ENCODE peak calls at places on chromosomes 16 and 17, in eight cellular contexts. One of them, this sample, is unnamed.

GRCh38 chr16:30621765-30622164 is 11.6 kb upstream of the ZNF689 start:
- DNase-seq in effector memory CD4-positive, alpha-beta T cell: no peak
- DNase-seq in right lobe of liver: no peak
- DNase-seq in stimulated activated CD8-positive, alpha-beta memory T cell treated with anti-CD3 and anti-CD28 coated beads, Interleukin-4, amount 100 ng/mL, for 1 hour: no peak
- DNase-seq in cardiac fibroblast: no peak
- DNase-seq in NCI-H1092: no peak
- DNase-seq in A549: no peak
- DNase-seq in astrocyte: peak
- DNase-seq in this sample: no peak

GRCh38 chr16:85329059-85329812 is 217.0 kb upstream of the CIBAR2 start:
- DNase-seq in right lobe of liver: no peak
- DNase-seq in cardiac fibroblast: no peak
- DNase-seq in A549: no peak
- DNase-seq in stimulated activated CD8-positive, alpha-beta memory T cell treated with anti-CD3 and anti-CD28 coated beads, Interleukin-4, amount 100 ng/mL, for 1 hour: no peak
- DNase-seq in NCI-H1092: peak
- DNase-seq in effector memory CD4-positive, alpha-beta T cell: no peak
- DNase-seq in astrocyte: peak
- DNase-seq in this sample: no peak

GRCh38 chr17:50034504-50035364 is 21.2 kb upstream of the ITGA3 start:
- DNase-seq in astrocyte: no peak
- DNase-seq in A549: no peak
- DNase-seq in cardiac fibroblast: no peak
- DNase-seq in effector memory CD4-positive, alpha-beta T cell: no peak
- DNase-seq in right lobe of liver: no peak
- DNase-seq in stimulated activated CD8-positive, alpha-beta memory T cell treated with anti-CD3 and anti-CD28 coated beads, Interleukin-4, amount 100 ng/mL, for 1 hour: no peak
- DNase-seq in NCI-H1092: no peak
- DNase-seq in this sample: peak

GRCh38 chr17:43556292-43556691 is 10.2 kb upstream of the ETV4 start:
- DNase-seq in NCI-H1092: no peak
- DNase-seq in effector memory CD4-positive, alpha-beta T cell: no peak
- DNase-seq in A549: peak
- DNase-seq in stimulated activated CD8-positive, alpha-beta memory T cell treated with anti-CD3 and anti-CD28 coated beads, Interleukin-4, amount 100 ng/mL, for 1 hour: no peak
- DNase-seq in cardiac fibroblast: peak
- DNase-seq in right lobe of liver: no peak
- DNase-seq in astrocyte: no peak
- DNase-seq in this sample: peak

GRCh38 chr17:9865585-9865984 is 39.5 kb downstream of the RCVRN start:
- DNase-seq in cardiac fibroblast: no peak
- DNase-seq in stimulated activated CD8-positive, alpha-beta memory T cell treated with anti-CD3 and anti-CD28 coated beads, Interleukin-4, amount 100 ng/mL, for 1 hour: no peak
- DNase-seq in effector memory CD4-positive, alpha-beta T cell: no peak
- DNase-seq in astrocyte: no peak
- DNase-seq in A549: no peak
- DNase-seq in NCI-H1092: no peak
- DNase-seq in right lobe of liver: no peak
- DNase-seq in this sample: no peak

GRCh38 chr17:50051082-50051576 is 4.8 kb upstream of the ITGA3 start:
- DNase-seq in cardiac fibroblast: peak
- DNase-seq in NCI-H1092: no peak
- DNase-seq in stimulated activated CD8-positive, alpha-beta memory T cell treated with anti-CD3 and anti-CD28 coated beads, Interleukin-4, amount 100 ng/mL, for 1 hour: no peak
- DNase-seq in A549: peak
- DNase-seq in effector memory CD4-positive, alpha-beta T cell: no peak
- DNase-seq in astrocyte: peak
- DNase-seq in right lobe of liver: no peak
- DNase-seq in this sample: peak

GRCh38 chr17:31916496-31917064 is 15.1 kb upstream of the UTP6 start:
- DNase-seq in effector memory CD4-positive, alpha-beta T cell: no peak
- DNase-seq in cardiac fibroblast: no peak
- DNase-seq in NCI-H1092: no peak
- DNase-seq in astrocyte: no peak
- DNase-seq in A549: no peak
- DNase-seq in stimulated activated CD8-positive, alpha-beta memory T cell treated with anti-CD3 and anti-CD28 coated beads, Interleukin-4, amount 100 ng/mL, for 1 hour: no peak
- DNase-seq in right lobe of liver: no peak
- DNase-seq in this sample: no peak

GRCh38 chr17:71649986-71650385 is 470.8 kb upstream of the SOX9 start:
- DNase-seq in NCI-H1092: no peak
- DNase-seq in astrocyte: peak
- DNase-seq in A549: no peak
- DNase-seq in stimulated activated CD8-positive, alpha-beta memory T cell treated with anti-CD3 and anti-CD28 coated beads, Interleukin-4, amount 100 ng/mL, for 1 hour: no peak
- DNase-seq in right lobe of liver: no peak
- DNase-seq in effector memory CD4-positive, alpha-beta T cell: no peak
- DNase-seq in cardiac fibroblast: peak
- DNase-seq in this sample: no peak

GRCh38 chr17:76968707-76969597 is 100.7 kb downstream of the MGAT5B start:
- DNase-seq in astrocyte: no peak
- DNase-seq in right lobe of liver: no peak
- DNase-seq in stimulated activated CD8-positive, alpha-beta memory T cell treated with anti-CD3 and anti-CD28 coated beads, Interleukin-4, amount 100 ng/mL, for 1 hour: peak
- DNase-seq in A549: no peak
- DNase-seq in effector memory CD4-positive, alpha-beta T cell: peak
- DNase-seq in cardiac fibroblast: no peak
- DNase-seq in NCI-H1092: peak
- DNase-seq in this sample: peak

GRCh38 chr17:21299981-21300600 is 15.6 kb downstream of the MAP2K3 start:
- DNase-seq in stimulated activated CD8-positive, alpha-beta memory T cell treated with anti-CD3 and anti-CD28 coated beads, Interleukin-4, amount 100 ng/mL, for 1 hour: no peak
- DNase-seq in A549: no peak
- DNase-seq in right lobe of liver: peak
- DNase-seq in cardiac fibroblast: no peak
- DNase-seq in astrocyte: no peak
- DNase-seq in effector memory CD4-positive, alpha-beta T cell: no peak
- DNase-seq in NCI-H1092: no peak
- DNase-seq in this sample: no peak

GRCh38 chr17:59641799-59642484 is 22.2 kb downstream of the CLTC start:
- DNase-seq in stimulated activated CD8-positive, alpha-beta memory T cell treated with anti-CD3 and anti-CD28 coated beads, Interleukin-4, amount 100 ng/mL, for 1 hour: no peak
- DNase-seq in NCI-H1092: no peak
- DNase-seq in cardiac fibroblast: no peak
- DNase-seq in effector memory CD4-positive, alpha-beta T cell: no peak
- DNase-seq in right lobe of liver: no peak
- DNase-seq in A549: no peak
- DNase-seq in astrocyte: no peak
- DNase-seq in this sample: no peak

GRCh38 chr17:59387351-59388069 is 56.1 kb downstream of the YPEL2 start:
- DNase-seq in effector memory CD4-positive, alpha-beta T cell: no peak
- DNase-seq in astrocyte: no peak
- DNase-seq in A549: no peak
- DNase-seq in NCI-H1092: no peak
- DNase-seq in right lobe of liver: no peak
- DNase-seq in stimulated activated CD8-positive, alpha-beta memory T cell treated with anti-CD3 and anti-CD28 coated beads, Interleukin-4, amount 100 ng/mL, for 1 hour: no peak
- DNase-seq in cardiac fibroblast: no peak
- DNase-seq in this sample: no peak

GRCh38 chr17:12789075-12789975 is at the start of gene ARHGAP44:
- DNase-seq in astrocyte: peak
- DNase-seq in stimulated activated CD8-positive, alpha-beta memory T cell treated with anti-CD3 and anti-CD28 coated beads, Interleukin-4, amount 100 ng/mL, for 1 hour: no peak
- DNase-seq in NCI-H1092: no peak
- DNase-seq in A549: peak
- DNase-seq in cardiac fibroblast: peak
- DNase-seq in right lobe of liver: peak
- DNase-seq in effector memory CD4-positive, alpha-beta T cell: no peak
- DNase-seq in this sample: peak

GRCh38 chr16:57754354-57755060 is 18.9 kb downstream of the KATNB1 start:
- DNase-seq in right lobe of liver: no peak
- DNase-seq in stimulated activated CD8-positive, alpha-beta memory T cell treated with anti-CD3 and anti-CD28 coated beads, Interleukin-4, amount 100 ng/mL, for 1 hour: no peak
- DNase-seq in effector memory CD4-positive, alpha-beta T cell: no peak
- DNase-seq in A549: no peak
- DNase-seq in NCI-H1092: no peak
- DNase-seq in astrocyte: no peak
- DNase-seq in cardiac fibroblast: no peak
- DNase-seq in this sample: no peak

GRCh38 chr16:49782405-49782804 is 73.5 kb downstream of the ZNF423 start:
- DNase-seq in NCI-H1092: no peak
- DNase-seq in stimulated activated CD8-positive, alpha-beta memory T cell treated with anti-CD3 and anti-CD28 coated beads, Interleukin-4, amount 100 ng/mL, for 1 hour: no peak
- DNase-seq in astrocyte: no peak
- DNase-seq in right lobe of liver: no peak
- DNase-seq in cardiac fibroblast: no peak
- DNase-seq in A549: no peak
- DNase-seq in effector memory CD4-positive, alpha-beta T cell: no peak
- DNase-seq in this sample: no peak

GRCh38 chr17:41140360-41141132 is at the start of gene KRTAP4-6:
- DNase-seq in NCI-H1092: no peak
- DNase-seq in effector memory CD4-positive, alpha-beta T cell: no peak
- DNase-seq in astrocyte: peak
- DNase-seq in A549: no peak
- DNase-seq in stimulated activated CD8-positive, alpha-beta memory T cell treated with anti-CD3 and anti-CD28 coated beads, Interleukin-4, amount 100 ng/mL, for 1 hour: no peak
- DNase-seq in right lobe of liver: no peak
- DNase-seq in cardiac fibroblast: peak
- DNase-seq in this sample: no peak

GRCh38 chr16:14232106-14232890 is 161.2 kb downstream of the MRTFB start:
- DNase-seq in NCI-H1092: peak
- DNase-seq in stimulated activated CD8-positive, alpha-beta memory T cell treated with anti-CD3 and anti-CD28 coated beads, Interleukin-4, amount 100 ng/mL, for 1 hour: no peak
- DNase-seq in effector memory CD4-positive, alpha-beta T cell: no peak
- DNase-seq in A549: no peak
- DNase-seq in right lobe of liver: no peak
- DNase-seq in cardiac fibroblast: no peak
- DNase-seq in astrocyte: peak
- DNase-seq in this sample: no peak

GRCh38 chr17:57092171-57092570 is 7.1 kb downstream of the AKAP1 start:
- DNase-seq in effector memory CD4-positive, alpha-beta T cell: no peak
- DNase-seq in A549: no peak
- DNase-seq in stimulated activated CD8-positive, alpha-beta memory T cell treated with anti-CD3 and anti-CD28 coated beads, Interleukin-4, amount 100 ng/mL, for 1 hour: no peak
- DNase-seq in astrocyte: peak
- DNase-seq in right lobe of liver: no peak
- DNase-seq in NCI-H1092: no peak
- DNase-seq in cardiac fibroblast: peak
- DNase-seq in this sample: no peak

GRCh38 chr17:55219939-55220338 is 44.8 kb upstream of the HLF start:
- DNase-seq in effector memory CD4-positive, alpha-beta T cell: no peak
- DNase-seq in A549: no peak
- DNase-seq in cardiac fibroblast: peak
- DNase-seq in astrocyte: no peak
- DNase-seq in NCI-H1092: peak
- DNase-seq in stimulated activated CD8-positive, alpha-beta memory T cell treated with anti-CD3 and anti-CD28 coated beads, Interleukin-4, amount 100 ng/mL, for 1 hour: no peak
- DNase-seq in right lobe of liver: no peak
- DNase-seq in this sample: no peak

GRCh38 chr16:81842564-81843242 is 63.6 kb downstream of the PLCG2 start:
- DNase-seq in stimulated activated CD8-positive, alpha-beta memory T cell treated with anti-CD3 and anti-CD28 coated beads, Interleukin-4, amount 100 ng/mL, for 1 hour: no peak
- DNase-seq in astrocyte: no peak
- DNase-seq in right lobe of liver: no peak
- DNase-seq in effector memory CD4-positive, alpha-beta T cell: no peak
- DNase-seq in cardiac fibroblast: no peak
- DNase-seq in A549: no peak
- DNase-seq in NCI-H1092: no peak
- DNase-seq in this sample: no peak

GRCh38 chr17:74605361-74605760 is 13.3 kb upstream of the CD300LD start:
- DNase-seq in stimulated activated CD8-positive, alpha-beta memory T cell treated with anti-CD3 and anti-CD28 coated beads, Interleukin-4, amount 100 ng/mL, for 1 hour: no peak
- DNase-seq in cardiac fibroblast: peak
- DNase-seq in NCI-H1092: no peak
- DNase-seq in effector memory CD4-positive, alpha-beta T cell: no peak
- DNase-seq in right lobe of liver: no peak
- DNase-seq in astrocyte: peak
- DNase-seq in A549: peak
- DNase-seq in this sample: no peak

GRCh38 chr17:47295874-47296255 is 27.9 kb upstream of the EFCAB13 start:
- DNase-seq in right lobe of liver: no peak
- DNase-seq in NCI-H1092: no peak
- DNase-seq in A549: no peak
- DNase-seq in stimulated activated CD8-positive, alpha-beta memory T cell treated with anti-CD3 and anti-CD28 coated beads, Interleukin-4, amount 100 ng/mL, for 1 hour: no peak
- DNase-seq in cardiac fibroblast: no peak
- DNase-seq in astrocyte: no peak
- DNase-seq in effector memory CD4-positive, alpha-beta T cell: no peak
- DNase-seq in this sample: no peak

GRCh38 chr16:66661210-66661560 is 35.4 kb downstream of the CMTM4 start:
- DNase-seq in NCI-H1092: no peak
- DNase-seq in right lobe of liver: no peak
- DNase-seq in A549: no peak
- DNase-seq in stimulated activated CD8-positive, alpha-beta memory T cell treated with anti-CD3 and anti-CD28 coated beads, Interleukin-4, amount 100 ng/mL, for 1 hour: no peak
- DNase-seq in effector memory CD4-positive, alpha-beta T cell: no peak
- DNase-seq in astrocyte: no peak
- DNase-seq in cardiac fibroblast: no peak
- DNase-seq in this sample: no peak

GRCh38 chr17:80254396-80255241 is 6.0 kb upstream of the RNF213 start:
- DNase-seq in astrocyte: peak
- DNase-seq in stimulated activated CD8-positive, alpha-beta memory T cell treated with anti-CD3 and anti-CD28 coated beads, Interleukin-4, amount 100 ng/mL, for 1 hour: no peak
- DNase-seq in A549: peak
- DNase-seq in NCI-H1092: no peak
- DNase-seq in right lobe of liver: no peak
- DNase-seq in cardiac fibroblast: peak
- DNase-seq in effector memory CD4-positive, alpha-beta T cell: peak
- DNase-seq in this sample: peak

GRCh38 chr16:87832759-87833502 is 36.4 kb downstream of the SLC7A5 start:
- DNase-seq in stimulated activated CD8-positive, alpha-beta memory T cell treated with anti-CD3 and anti-CD28 coated beads, Interleukin-4, amount 100 ng/mL, for 1 hour: no peak
- DNase-seq in A549: no peak
- DNase-seq in cardiac fibroblast: no peak
- DNase-seq in astrocyte: no peak
- DNase-seq in effector memory CD4-positive, alpha-beta T cell: no peak
- DNase-seq in NCI-H1092: no peak
- DNase-seq in right lobe of liver: no peak
- DNase-seq in this sample: no peak

GRCh38 chr17:64780096-64781012 is 118.2 kb upstream of the SMURF2 start:
- DNase-seq in stimulated activated CD8-positive, alpha-beta memory T cell treated with anti-CD3 and anti-CD28 coated beads, Interleukin-4, amount 100 ng/mL, for 1 hour: peak
- DNase-seq in cardiac fibroblast: peak
- DNase-seq in NCI-H1092: no peak
- DNase-seq in A549: peak
- DNase-seq in right lobe of liver: peak
- DNase-seq in effector memory CD4-positive, alpha-beta T cell: peak
- DNase-seq in astrocyte: peak
- DNase-seq in this sample: peak

GRCh38 chr17:689556-690247 is 24.9 kb downstream of the VPS53 start:
- DNase-seq in stimulated activated CD8-positive, alpha-beta memory T cell treated with anti-CD3 and anti-CD28 coated beads, Interleukin-4, amount 100 ng/mL, for 1 hour: no peak
- DNase-seq in A549: no peak
- DNase-seq in cardiac fibroblast: no peak
- DNase-seq in right lobe of liver: no peak
- DNase-seq in astrocyte: no peak
- DNase-seq in NCI-H1092: no peak
- DNase-seq in effector memory CD4-positive, alpha-beta T cell: no peak
- DNase-seq in this sample: no peak

GRCh38 chr17:27315796-27316465 is 22.0 kb downstream of the WSB1 start:
- DNase-seq in A549: no peak
- DNase-seq in right lobe of liver: no peak
- DNase-seq in astrocyte: no peak
- DNase-seq in cardiac fibroblast: no peak
- DNase-seq in effector memory CD4-positive, alpha-beta T cell: no peak
- DNase-seq in stimulated activated CD8-positive, alpha-beta memory T cell treated with anti-CD3 and anti-CD28 coated beads, Interleukin-4, amount 100 ng/mL, for 1 hour: no peak
- DNase-seq in NCI-H1092: no peak
- DNase-seq in this sample: no peak

GRCh38 chr17:40528692-40529417 is 27.4 kb upstream of the TNS4 start:
- DNase-seq in effector memory CD4-positive, alpha-beta T cell: no peak
- DNase-seq in right lobe of liver: no peak
- DNase-seq in astrocyte: no peak
- DNase-seq in cardiac fibroblast: no peak
- DNase-seq in stimulated activated CD8-positive, alpha-beta memory T cell treated with anti-CD3 and anti-CD28 coated beads, Interleukin-4, amount 100 ng/mL, for 1 hour: no peak
- DNase-seq in NCI-H1092: no peak
- DNase-seq in A549: no peak
- DNase-seq in this sample: no peak

GRCh38 chr16:83907111-83907510 is 8.2 kb downstream of the MLYCD start:
- DNase-seq in NCI-H1092: no peak
- DNase-seq in cardiac fibroblast: no peak
- DNase-seq in effector memory CD4-positive, alpha-beta T cell: no peak
- DNase-seq in right lobe of liver: no peak
- DNase-seq in stimulated activated CD8-positive, alpha-beta memory T cell treated with anti-CD3 and anti-CD28 coated beads, Interleukin-4, amount 100 ng/mL, for 1 hour: no peak
- DNase-seq in astrocyte: no peak
- DNase-seq in A549: no peak
- DNase-seq in this sample: no peak

GRCh38 chr17:64202683-64203430 is 60.2 kb downstream of the TEX2 start:
- DNase-seq in astrocyte: peak
- DNase-seq in stimulated activated CD8-positive, alpha-beta memory T cell treated with anti-CD3 and anti-CD28 coated beads, Interleukin-4, amount 100 ng/mL, for 1 hour: no peak
- DNase-seq in right lobe of liver: peak
- DNase-seq in cardiac fibroblast: peak
- DNase-seq in effector memory CD4-positive, alpha-beta T cell: no peak
- DNase-seq in A549: no peak
- DNase-seq in NCI-H1092: no peak
- DNase-seq in this sample: no peak

This sample was measured in lung.